ENCODE peak calls at places on chromosomes 12 and 14, in four cellular contexts. One of them, this sample, is unnamed.
A peak's percentile ranks its signal among the peaks of the same experiment; 100 is the strongest.

GRCh38 chr12:51868821-51869489 is 18.9 kb upstream of the ANKRD33 start:
- DNase-seq in Jurkat, Clone E6-1: no peak
- DNase-seq in NCI-H748 treated with DMSO at 0.1 percent for 48 hours: no peak
- DNase-seq in activated naive CD8-positive, alpha-beta T cell treated with anti-CD3 and anti-CD28 coated beads, Interleukin-2, amount 50 U/mL, for 24 hours: no peak
- DNase-seq in this sample: no peak

GRCh38 chr14:72883963-72884362 is 9.9 kb downstream of the DPF3 start:
- DNase-seq in NCI-H748 treated with DMSO at 0.1 percent for 48 hours: no peak
- DNase-seq in Jurkat, Clone E6-1: no peak
- DNase-seq in activated naive CD8-positive, alpha-beta T cell treated with anti-CD3 and anti-CD28 coated beads, Interleukin-2, amount 50 U/mL, for 24 hours: peak; percentile 20
- DNase-seq in this sample: no peak

GRCh38 chr12:28742791-28743190 is 406.3 kb upstream of the FAR2 start:
- DNase-seq in NCI-H748 treated with DMSO at 0.1 percent for 48 hours: no peak
- DNase-seq in activated naive CD8-positive, alpha-beta T cell treated with anti-CD3 and anti-CD28 coated beads, Interleukin-2, amount 50 U/mL, for 24 hours: no peak
- DNase-seq in Jurkat, Clone E6-1: no peak
- DNase-seq in this sample: no peak

GRCh38 chr12:117792877-117793424 is 175.8 kb downstream of the KSR2 start:
- DNase-seq in activated naive CD8-positive, alpha-beta T cell treated with anti-CD3 and anti-CD28 coated beads, Interleukin-2, amount 50 U/mL, for 24 hours: no peak
- DNase-seq in Jurkat, Clone E6-1: no peak
- DNase-seq in NCI-H748 treated with DMSO at 0.1 percent for 48 hours: no peak
- DNase-seq in this sample: no peak

GRCh38 chr14:58690801-58691516 is 53.2 kb downstream of the DACT1 start:
- DNase-seq in Jurkat, Clone E6-1: no peak
- DNase-seq in activated naive CD8-positive, alpha-beta T cell treated with anti-CD3 and anti-CD28 coated beads, Interleukin-2, amount 50 U/mL, for 24 hours: no peak
- DNase-seq in NCI-H748 treated with DMSO at 0.1 percent for 48 hours: peak; percentile 82
- DNase-seq in this sample: no peak

GRCh38 chr14:91143862-91144261 is 30.0 kb downstream of the DGLUCY start:
- DNase-seq in Jurkat, Clone E6-1: no peak
- DNase-seq in NCI-H748 treated with DMSO at 0.1 percent for 48 hours: no peak
- DNase-seq in activated naive CD8-positive, alpha-beta T cell treated with anti-CD3 and anti-CD28 coated beads, Interleukin-2, amount 50 U/mL, for 24 hours: no peak
- DNase-seq in this sample: no peak

GRCh38 chr14:76500480-76500879 is 124.5 kb downstream of the ESRRB start:
- DNase-seq in NCI-H748 treated with DMSO at 0.1 percent for 48 hours: no peak
- DNase-seq in activated naive CD8-positive, alpha-beta T cell treated with anti-CD3 and anti-CD28 coated beads, Interleukin-2, amount 50 U/mL, for 24 hours: no peak
- DNase-seq in Jurkat, Clone E6-1: no peak
- DNase-seq in this sample: no peak

GRCh38 chr12:6936642-6937480 is 6.8 kb upstream of the RNU7-1 start:
- DNase-seq in activated naive CD8-positive, alpha-beta T cell treated with anti-CD3 and anti-CD28 coated beads, Interleukin-2, amount 50 U/mL, for 24 hours: peak; percentile 74
- DNase-seq in Jurkat, Clone E6-1: peak; percentile 70
- DNase-seq in NCI-H748 treated with DMSO at 0.1 percent for 48 hours: no peak
- DNase-seq in this sample: no peak

GRCh38 chr12:26214121-26214520 is 18.7 kb downstream of the SSPN start:
- DNase-seq in Jurkat, Clone E6-1: no peak
- DNase-seq in NCI-H748 treated with DMSO at 0.1 percent for 48 hours: no peak
- DNase-seq in activated naive CD8-positive, alpha-beta T cell treated with anti-CD3 and anti-CD28 coated beads, Interleukin-2, amount 50 U/mL, for 24 hours: no peak
- DNase-seq in this sample: no peak

GRCh38 chr14:72986214-72986613 is 40.7 kb downstream of the ZFYVE1 start:
- DNase-seq in Jurkat, Clone E6-1: no peak
- DNase-seq in NCI-H748 treated with DMSO at 0.1 percent for 48 hours: no peak
- DNase-seq in activated naive CD8-positive, alpha-beta T cell treated with anti-CD3 and anti-CD28 coated beads, Interleukin-2, amount 50 U/mL, for 24 hours: no peak
- DNase-seq in this sample: no peak